ENCODE peak calls at places on chromosomes 4 and X, in six cellular contexts. Y is lung, E is fibroblast of the aortic adventitia, O is mucosa of descending colon, R is Calu3, T is fibroblast of lung. W is an unnamed sample.

GRCh38 chr4:84498203-84499026 is 677 bp downstream of the NKX6-1 start:
- DNase-seq in Y (no peak), E (peak), O (no peak), R (peak), T (peak), W (peak)

GRCh38 chr4:121139533-121140222 is 24.4 kb downstream of the TNIP3 start:
- DNase-seq in Y (no peak), E (peak), O (no peak), R (no peak), T (peak), W (peak)

GRCh38 chr4:8707045-8707781 is 114.6 kb downstream of the CPZ start:
- DNase-seq in Y (no peak), E (no peak), O (peak), R (no peak), T (no peak), W (no peak)

GRCh38 chr4:144582975-144583374 is 63.0 kb upstream of the HHIP start:
- DNase-seq in Y (no peak), E (peak), O (no peak), R (no peak), T (no peak), W (peak)

GRCh38 chrX:23668335-23668734 is 1.0 kb downstream of the PRDX4 start:
- DNase-seq in Y (no peak), E (peak), O (no peak), R (no peak), T (peak), W (no peak)

GRCh38 chrX:18674788-18675735 is 3.2 kb upstream of the RS1 start:
- DNase-seq in Y (peak), E (peak), O (peak), R (peak), T (peak), W (peak)

GRCh38 chr4:101944649-101945048 is 154.1 kb downstream of the BANK1 start:
- DNase-seq in Y (peak), E (peak), O (no peak), R (no peak), T (peak), W (peak)

GRCh38 chr4:57911203-57911602 is 801.0 kb upstream of the IGFBP7 start:
- DNase-seq in Y (no peak), E (no peak), O (no peak), R (no peak), T (no peak), W (no peak)

GRCh38 chr4:47551682-47552081 is 66.6 kb downstream of the ATP10D start:
- DNase-seq in Y (no peak), E (peak), O (no peak), R (no peak), T (no peak), W (peak)

GRCh38 chrX:56787734-56788152 is 58.7 kb downstream of the NBDY start:
- DNase-seq in Y (no peak), E (no peak), O (no peak), R (no peak), T (no peak), W (no peak)

GRCh38 chrX:97039363-97040029 is 155.8 kb downstream of the RPA4 start:
- DNase-seq in Y (no peak), E (peak), O (no peak), R (peak), T (peak), W (peak)

GRCh38 chr4:25769251-25769650 is 93.5 kb downstream of the SEL1L3 start:
- DNase-seq in Y (no peak), E (peak), O (no peak), R (no peak), T (no peak), W (peak)

GRCh38 chr4:3834921-3835521 is 68.8 kb downstream of the ADRA2C start:
- DNase-seq in Y (no peak), E (no peak), O (peak), R (no peak), T (no peak), W (no peak)

GRCh38 chrX:70970482-70970999 is 39.6 kb upstream of the SLC7A3 start:
- DNase-seq in Y (no peak), E (peak), O (no peak), R (no peak), T (peak), W (peak)
- TF ChIP-seq CTCF in Y (no peak), E (peak), O (no peak), R (no peak), T (peak), W (no peak)

DNA sequence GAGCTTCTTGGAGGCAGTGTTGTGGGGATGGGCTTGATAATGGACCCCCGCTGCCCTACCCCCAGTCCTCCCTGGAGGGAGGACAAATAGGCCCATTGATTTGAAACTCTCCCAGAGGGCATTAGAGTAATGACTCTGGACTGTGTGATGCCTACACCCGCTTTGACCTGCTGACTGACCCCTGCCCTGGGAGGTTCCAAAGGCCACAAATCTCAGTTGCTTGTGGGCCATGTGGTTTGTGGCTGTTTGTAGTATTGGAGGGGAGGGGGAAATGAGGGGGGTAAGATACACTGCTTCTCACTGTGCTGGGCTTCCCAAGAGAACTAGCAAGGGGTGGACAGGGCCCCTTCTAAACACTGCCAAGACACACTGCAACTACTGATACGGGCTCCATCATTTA is 27.6 kb upstream of the BCORL1 start:
- DNase-seq in Y (no peak), E (no peak), O (no peak), R (no peak), T (no peak), W (no peak)
- TF ChIP-seq CTCF in Y (no peak), E (no peak), O (no peak), R (no peak), T (no peak), W (no peak)

GRCh38 chr4:96352051-96352517 is 512.2 kb downstream of the PDHA2 start:
- DNase-seq in Y (no peak), E (no peak), O (no peak), R (peak), T (peak), W (peak)
- TF ChIP-seq CTCF in Y (no peak), E (no peak), O (no peak), R (no peak), T (peak), W (peak)

DNA sequence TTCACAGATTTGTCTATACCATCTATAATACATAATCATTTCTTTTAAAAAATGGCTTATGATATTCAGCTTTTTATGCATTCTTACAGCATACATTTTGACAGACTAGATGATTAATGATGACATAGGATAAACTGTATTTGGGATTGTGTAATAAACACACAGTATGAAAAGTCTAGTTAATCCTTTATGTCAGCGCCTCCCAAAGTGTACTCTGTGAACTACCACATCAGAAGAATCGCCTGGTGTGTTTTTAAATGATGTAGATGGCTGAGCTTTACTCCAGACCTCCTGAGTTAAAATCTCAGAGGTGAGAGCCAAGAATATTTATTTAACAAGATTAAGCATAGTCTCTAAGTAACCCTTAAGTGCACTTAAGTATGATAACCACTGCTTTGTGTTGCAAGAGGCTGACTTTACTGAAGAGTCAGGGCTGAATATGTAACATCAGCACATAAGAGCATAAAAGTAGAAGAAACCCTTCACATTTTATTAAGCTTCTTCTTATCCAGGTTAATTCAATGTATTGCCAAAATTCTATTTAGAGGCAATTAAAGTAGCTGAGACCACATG is 104.2 kb downstream of the ANK2 start:
- DNase-seq in Y (no peak), E (no peak), O (no peak), R (no peak), T (peak), W (no peak)
- TF ChIP-seq CTCF in Y (no peak), E (no peak), O (no peak), R (no peak), T (no peak), W (no peak)

GRCh38 chrX:17411189-17411588 is 36.2 kb downstream of the NHS start:
- DNase-seq in Y (no peak), E (peak), O (no peak), R (no peak), T (no peak), W (peak)

GRCh38 chrX:17409566-17410290 is 34.7 kb downstream of the NHS start:
- DNase-seq in Y (no peak), E (no peak), O (no peak), R (no peak), T (no peak), W (no peak)

GRCh38 chrX:17403231-17403691 is 28.3 kb downstream of the NHS start:
- DNase-seq in Y (no peak), E (no peak), O (no peak), R (no peak), T (no peak), W (no peak)

DNA sequence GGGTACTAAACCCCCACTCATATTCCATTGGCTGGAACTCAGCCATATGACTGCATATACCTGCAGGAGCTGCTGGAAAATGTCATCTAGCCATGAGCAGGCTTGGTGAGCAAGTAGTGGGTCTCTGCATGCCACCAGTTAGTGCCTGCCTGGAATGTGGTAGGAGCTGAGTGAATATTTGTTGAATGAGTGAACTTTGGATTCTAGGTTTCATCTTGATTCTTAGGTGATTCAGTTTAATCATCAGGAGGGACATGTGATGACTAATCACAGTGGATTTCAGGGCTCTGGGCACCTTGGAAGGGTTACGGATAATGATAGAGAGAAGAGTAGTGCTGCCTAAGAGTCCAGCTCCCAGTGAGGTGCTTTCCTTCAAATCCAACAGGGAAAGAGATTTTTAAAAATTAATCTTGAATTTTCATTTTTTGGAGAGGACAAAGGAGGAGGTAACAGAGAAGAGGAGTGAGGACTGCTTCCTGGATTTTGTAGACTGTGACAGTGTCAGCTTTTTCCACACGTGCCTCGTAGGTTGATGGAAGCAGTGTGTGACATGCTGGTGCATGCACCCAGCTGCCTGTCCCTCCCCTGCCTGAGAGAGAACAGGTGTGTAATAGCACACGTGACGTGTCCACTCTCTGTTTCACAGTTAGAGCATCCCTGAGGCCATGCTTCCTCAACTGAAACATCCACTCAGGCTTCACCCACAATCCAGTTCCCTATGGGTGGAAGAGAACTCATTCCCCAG is 30.4 kb downstream of the NHS start:
- DNase-seq in Y (no peak), E (peak), O (no peak), R (peak), T (no peak), W (peak)
- TF ChIP-seq CTCF in Y (no peak), E (no peak), O (no peak), R (no peak), T (no peak), W (no peak)

GRCh38 chr4:137200322-137200721 is 332.0 kb downstream of the PCDH18 start:
- DNase-seq in Y (no peak), E (no peak), O (no peak), R (no peak), T (no peak), W (no peak)

GRCh38 chr4:137198791-137199190 is 333.5 kb downstream of the PCDH18 start:
- DNase-seq in Y (no peak), E (no peak), O (no peak), R (no peak), T (no peak), W (no peak)

GRCh38 chr4:137203601-137204000 is 328.7 kb downstream of the PCDH18 start:
- DNase-seq in Y (no peak), E (peak), O (no peak), R (no peak), T (peak), W (peak)
- TF ChIP-seq CTCF in Y (no peak), E (no peak), O (no peak), R (no peak), T (no peak), W (no peak)

GRCh38 chr4:134650461-134650860 is 448.9 kb upstream of the PABPC4L start:
- DNase-seq in Y (no peak), E (no peak), O (no peak), R (no peak), T (no peak), W (no peak)
- TF ChIP-seq CTCF in Y (no peak), E (no peak), O (no peak), R (no peak), T (no peak), W (no peak)

DNA sequence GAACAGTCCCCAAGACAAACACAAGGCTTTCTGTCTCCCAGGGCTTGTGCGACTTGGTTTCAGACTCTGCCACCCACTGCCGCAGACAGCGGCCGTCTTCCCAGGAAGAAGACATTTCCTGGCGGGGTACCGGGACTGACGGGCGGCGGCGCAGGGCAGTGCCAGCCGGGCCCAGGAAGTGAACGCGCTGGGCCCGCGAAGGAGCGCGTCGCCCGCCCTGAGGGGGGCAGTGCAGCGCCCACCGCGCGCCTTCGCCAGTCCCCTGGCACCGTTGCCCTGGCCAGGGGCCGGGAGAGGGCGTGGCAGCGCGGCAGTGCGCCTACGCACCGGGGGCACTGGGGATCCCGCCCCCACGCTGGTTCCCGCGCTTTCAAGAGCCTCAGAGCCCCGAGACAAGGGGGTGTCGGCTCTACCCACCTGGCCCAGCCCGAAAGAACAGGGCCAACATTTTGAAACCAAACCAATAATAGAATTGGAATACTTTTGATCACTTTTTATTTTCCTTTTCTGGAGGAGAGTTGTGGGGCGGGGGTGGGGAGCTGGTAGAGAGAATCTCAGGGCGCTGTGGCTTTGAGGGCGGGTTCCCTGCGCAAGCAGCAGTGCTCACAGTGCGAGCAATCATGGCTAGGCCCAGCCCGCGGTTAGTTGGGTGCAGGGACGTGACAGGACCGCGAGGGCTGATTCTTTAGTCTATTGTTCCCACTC is 23.6 kb upstream of the APLN start:
- DNase-seq in Y (peak), E (no peak), O (peak), R (peak), T (peak), W (no peak)
- TF ChIP-seq CTCF in Y (peak), E (no peak), O (no peak), R (peak), T (no peak), W (no peak)

W was measured in fibroblast of mammary gland.